ENCODE peak calls at places on chromosomes 12 and 14, in ten cellular contexts. G is A549, N is OCI-LY7, E is Peyer's patch, D is tibial artery, O is uterus, A is endodermal cell, J is breast epithelium, C is adrenal gland, X is IMR-90. S is an unnamed sample.

GRCh38 chr12:14849664-14850063 is 6.3 kb upstream of the ART4 start:
- DNase-seq in G (no peak), N (no peak), E (no peak), D (no peak), O (peak; percentile 38), A (no peak), J (no peak), C (no peak), X (peak; percentile 36), S (no peak)

GRCh38 chr12:60205500-60205899 is 609.7 kb downstream of the SLC16A7 start:
- DNase-seq in G (no peak), N (no peak), E (no peak), D (no peak), O (no peak), A (no peak), J (no peak), C (no peak), X (peak; percentile 41), S (no peak)

GRCh38 chr12:55929306-55929791 is 1.6 kb upstream of the DGKA start:
- DNase-seq in G (no peak), N (peak; percentile 99), E (peak; percentile 94), D (no peak), O (no peak), A (no peak), J (no peak), C (no peak), X (no peak), S (no peak)

GRCh38 chr12:54526800-54527630 is 22.4 kb upstream of the PDE1B start:
- DNase-seq in G (no peak), N (peak; percentile 47), E (no peak), D (no peak), O (no peak), A (peak; percentile 98), J (no peak), C (peak; percentile 31), X (peak; percentile 5), S (peak; percentile 24)

GRCh38 chr12:29066061-29066588 is 83.0 kb upstream of the FAR2 start:
- DNase-seq in G (no peak), N (no peak), E (no peak), D (no peak), O (no peak), A (no peak), J (no peak), C (no peak), X (peak; percentile 50), S (no peak)

GRCh38 chr12:86254399-86255107 is 1.6 kb downstream of the MGAT4C start:
- DNase-seq in G (no peak), N (no peak), E (no peak), D (no peak), O (no peak), A (no peak), J (no peak), C (no peak), X (peak; percentile 14), S (no peak)

GRCh38 chr14:104882991-104883660 is 18.1 kb downstream of the CEP170B start:
- DNase-seq in G (no peak), N (no peak), E (no peak), D (no peak), O (no peak), A (peak; percentile 35), J (no peak), C (no peak), X (no peak), S (no peak)

GRCh38 chr12:58905422-58905821 is 14.9 kb downstream of the LRIG3 start:
- DNase-seq in G (no peak), N (no peak), E (no peak), D (no peak), O (no peak), A (no peak), J (no peak), C (no peak), X (no peak), S (no peak)

GRCh38 chr14:81523016-81523415 is 10.6 kb downstream of the SEL1L start:
- DNase-seq in G (no peak), N (no peak), E (no peak), D (no peak), O (no peak), A (no peak), J (no peak), C (no peak), X (no peak), S (no peak)

GRCh38 chr14:81519200-81519998 is 14.3 kb downstream of the SEL1L start:
- DNase-seq in G (no peak), N (no peak), E (no peak), D (no peak), O (no peak), A (no peak), J (no peak), C (no peak), X (no peak), S (no peak)

GRCh38 chr14:81525129-81525528 is 8.5 kb downstream of the SEL1L start:
- DNase-seq in G (no peak), N (no peak), E (no peak), D (no peak), O (no peak), A (no peak), J (no peak), C (no peak), X (no peak), S (no peak)

GRCh38 chr14:81521356-81521755 is 12.3 kb downstream of the SEL1L start:
- DNase-seq in G (no peak), N (no peak), E (no peak), D (no peak), O (no peak), A (no peak), J (no peak), C (no peak), X (no peak), S (no peak)

DNA sequence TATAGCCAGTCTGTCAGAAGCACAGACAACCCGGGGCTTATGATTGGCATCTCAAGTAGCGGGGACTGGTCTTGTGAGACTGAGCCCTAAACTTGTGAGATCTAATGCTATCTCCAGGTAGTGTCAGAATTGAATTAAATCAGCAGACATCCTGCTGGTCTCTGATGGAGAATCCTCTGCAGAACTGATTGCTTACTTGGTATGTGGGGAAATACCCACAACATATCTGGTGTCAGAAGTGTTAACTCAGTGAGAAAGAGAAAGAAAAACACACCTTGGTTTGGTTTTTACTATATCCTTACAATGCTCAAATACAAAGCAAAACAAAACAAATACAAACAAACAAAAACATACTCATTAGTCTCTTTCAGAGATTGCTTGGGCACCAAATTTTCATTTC is 10.0 kb downstream of the SEL1L start:
- DNase-seq in G (no peak), N (no peak), E (no peak), D (no peak), O (no peak), A (no peak), J (no peak), C (no peak), X (no peak), S (no peak)
- H3K27ac ChIP-seq in G (no peak overlapping the region), N (no peak overlapping the region), E (no peak overlapping the region), D (no peak overlapping the region), O (no peak overlapping the region), A (no peak overlapping the region), J (no peak overlapping the region), C (no peak overlapping the region), X (no peak overlapping the region), S (no peak overlapping the region)

GRCh38 chr14:68719634-68720384 is 73.1 kb downstream of the ZFP36L1 start:
- DNase-seq in G (no peak), N (no peak), E (no peak), D (no peak), O (no peak), A (no peak), J (no peak), C (no peak), X (no peak), S (no peak)

GRCh38 chr14:68722186-68722585 is 70.7 kb downstream of the ZFP36L1 start:
- DNase-seq in G (no peak), N (no peak), E (no peak), D (no peak), O (no peak), A (no peak), J (no peak), C (no peak), X (no peak), S (no peak)

GRCh38 chr14:68715032-68715924 is 77.6 kb downstream of the ZFP36L1 start:
- DNase-seq in G (no peak), N (no peak), E (no peak), D (no peak), O (peak; percentile 31), A (no peak), J (no peak), C (no peak), X (peak; percentile 58), S (no peak)

GRCh38 chr14:68716698-68717097 is 76.2 kb downstream of the ZFP36L1 start:
- DNase-seq in G (no peak), N (no peak), E (no peak), D (no peak), O (peak; percentile 11), A (peak; percentile 46), J (no peak), C (no peak), X (no peak), S (no peak)

GRCh38 chr14:68718033-68718725 is 74.7 kb downstream of the ZFP36L1 start:
- DNase-seq in G (peak; percentile 36), N (peak; percentile 36), E (no peak), D (no peak), O (no peak), A (peak; percentile 64), J (no peak), C (no peak), X (no peak), S (no peak)
- TF ChIP-seq CTCF in G (peak; percentile 9), N (peak; percentile 68), E (peak; percentile 48), D (no peak), O (no peak), A (peak; percentile 70), J (no peak), C (no peak), X (peak; percentile 23), S (no peak)

GRCh38 chr14:93959239-93960107 is 16.9 kb downstream of the ASB2 start:
- DNase-seq in G (peak; percentile 92), N (peak; percentile 87), E (peak; percentile 91), D (no peak), O (peak; percentile 42), A (peak; percentile 86), J (peak; percentile 57), C (peak; percentile 88), X (peak; percentile 95), S (peak; percentile 94)

GRCh38 chr14:93960774-93961438 is 15.5 kb downstream of the ASB2 start:
- DNase-seq in G (no peak), N (no peak), E (no peak), D (no peak), O (no peak), A (no peak), J (no peak), C (no peak), X (no peak), S (no peak)

GRCh38 chr14:93961610-93962009 is 14.8 kb downstream of the ASB2 start:
- DNase-seq in G (no peak), N (peak; percentile 47), E (no peak), D (no peak), O (no peak), A (no peak), J (no peak), C (no peak), X (no peak), S (no peak)

GRCh38 chr14:93958567-93959238 is 17.7 kb downstream of the ASB2 start:
- DNase-seq in G (no peak), N (peak; percentile 27), E (no peak), D (no peak), O (no peak), A (no peak), J (no peak), C (no peak), X (no peak), S (no peak)

GRCh38 chr14:93960108-93960475 is 16.3 kb downstream of the ASB2 start:
- DNase-seq in G (no peak), N (peak; percentile 50), E (no peak), D (no peak), O (no peak), A (no peak), J (no peak), C (no peak), X (peak; percentile 4), S (no peak)
- H3K27ac ChIP-seq in G (peak overlapping the region; percentile 81), N (peak overlapping the region; percentile 92), E (peak overlapping the region; percentile 83), D (peak overlapping the region; percentile 48), O (no peak overlapping the region), A (no peak overlapping the region), J (no peak overlapping the region), C (peak overlapping the region; percentile 17), X (no peak overlapping the region), S (peak overlapping the region; percentile 73)

DNA sequence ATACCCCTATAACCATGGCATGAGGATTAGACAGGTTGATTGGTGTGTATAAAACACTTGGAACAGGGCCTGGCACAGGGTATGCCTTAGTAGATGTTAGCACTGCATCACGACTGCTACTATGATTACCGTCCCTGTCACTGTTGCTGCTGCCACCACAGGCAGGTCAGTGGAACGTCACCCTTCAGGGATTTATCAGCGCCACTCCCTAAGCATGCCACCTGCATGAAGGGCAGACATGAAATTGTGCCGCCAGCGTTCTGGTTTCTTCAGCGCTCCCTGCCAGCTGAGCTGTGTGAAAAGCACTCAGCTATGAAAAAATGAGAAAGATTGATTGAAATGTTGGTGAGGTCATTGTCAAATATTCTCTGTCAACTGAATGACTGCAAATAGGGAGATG is 477.0 kb downstream of the DPF3 start:
- DNase-seq in G (peak; percentile 25), N (peak; percentile 35), E (no peak), D (no peak), O (no peak), A (peak; percentile 57), J (no peak), C (no peak), X (no peak), S (no peak)
- TF ChIP-seq CTCF in G (no peak), N (peak; percentile 67), E (no peak), D (no peak), O (no peak), A (peak; percentile 40), J (peak; percentile 21), C (no peak), X (no peak), S (no peak)